ENCODE peak calls at places on chromosomes 2 and 18, in nine cellular contexts. One of them, this sample, is unnamed.

GRCh38 chr18:34659579-34660517 is 50.2 kb upstream of the DTNA start:
- DNase-seq in activated CD8-positive, alpha-beta T cell treated with anti-CD3 and anti-CD28 coated beads for 36 hours: no peak
- DNase-seq in astrocyte of the spinal cord: peak; percentile 97
- DNase-seq in epithelial cell of proximal tubule: peak; percentile 93
- DNase-seq in RWPE1: peak; percentile 71
- DNase-seq in GM12864: no peak
- DNase-seq in neural crest cell: peak; percentile 41
- DNase-seq in A673: peak; percentile 92
- DNase-seq in endothelial cell: peak; percentile 41
- DNase-seq in this sample: peak; percentile 23

GRCh38 chr2:1055014-1055595 is 104.5 kb downstream of the SNTG2 start:
- DNase-seq in activated CD8-positive, alpha-beta T cell treated with anti-CD3 and anti-CD28 coated beads for 36 hours: no peak
- DNase-seq in astrocyte of the spinal cord: peak; percentile 84
- DNase-seq in epithelial cell of proximal tubule: peak; percentile 61
- DNase-seq in RWPE1: no peak
- DNase-seq in GM12864: no peak
- DNase-seq in neural crest cell: no peak
- DNase-seq in A673: no peak
- DNase-seq in endothelial cell: no peak
- DNase-seq in this sample: no peak

GRCh38 chr2:165466386-165466785 is 3.1 kb upstream of the CSRNP3 start:
- DNase-seq in activated CD8-positive, alpha-beta T cell treated with anti-CD3 and anti-CD28 coated beads for 36 hours: no peak
- DNase-seq in astrocyte of the spinal cord: no peak
- DNase-seq in epithelial cell of proximal tubule: no peak
- DNase-seq in RWPE1: no peak
- DNase-seq in GM12864: no peak
- DNase-seq in neural crest cell: no peak
- DNase-seq in A673: no peak
- DNase-seq in endothelial cell: no peak
- DNase-seq in this sample: no peak

GRCh38 chr2:54298511-54298910 is 42.5 kb upstream of the TSPYL6 start:
- DNase-seq in activated CD8-positive, alpha-beta T cell treated with anti-CD3 and anti-CD28 coated beads for 36 hours: no peak
- DNase-seq in astrocyte of the spinal cord: no peak
- DNase-seq in epithelial cell of proximal tubule: no peak
- DNase-seq in RWPE1: no peak
- DNase-seq in GM12864: no peak
- DNase-seq in neural crest cell: no peak
- DNase-seq in A673: no peak
- DNase-seq in endothelial cell: no peak
- DNase-seq in this sample: no peak

GRCh38 chr2:85889648-85890281 is 975 bp upstream of the ST3GAL5 start:
- DNase-seq in activated CD8-positive, alpha-beta T cell treated with anti-CD3 and anti-CD28 coated beads for 36 hours: no peak
- DNase-seq in astrocyte of the spinal cord: peak; percentile 28
- DNase-seq in epithelial cell of proximal tubule: no peak
- DNase-seq in RWPE1: no peak
- DNase-seq in GM12864: no peak
- DNase-seq in neural crest cell: no peak
- DNase-seq in A673: no peak
- DNase-seq in endothelial cell: no peak
- DNase-seq in this sample: no peak

GRCh38 chr18:46324556-46324955 is 220.4 kb downstream of the HAUS1 start:
- DNase-seq in activated CD8-positive, alpha-beta T cell treated with anti-CD3 and anti-CD28 coated beads for 36 hours: no peak
- DNase-seq in astrocyte of the spinal cord: peak; percentile 44
- DNase-seq in epithelial cell of proximal tubule: peak; percentile 45
- DNase-seq in RWPE1: peak; percentile 58
- DNase-seq in GM12864: no peak
- DNase-seq in neural crest cell: no peak
- DNase-seq in A673: peak; percentile 64
- DNase-seq in endothelial cell: no peak
- DNase-seq in this sample: no peak

GRCh38 chr2:75710220-75710576 is 517 bp downstream of the GCFC2 start:
- DNase-seq in activated CD8-positive, alpha-beta T cell treated with anti-CD3 and anti-CD28 coated beads for 36 hours: no peak
- DNase-seq in astrocyte of the spinal cord: no peak
- DNase-seq in epithelial cell of proximal tubule: no peak
- DNase-seq in RWPE1: no peak
- DNase-seq in GM12864: no peak
- DNase-seq in neural crest cell: no peak
- DNase-seq in A673: no peak
- DNase-seq in endothelial cell: no peak
- DNase-seq in this sample: no peak

GRCh38 chr2:20123871-20124594 is 72.6 kb upstream of the LAPTM4A start:
- DNase-seq in activated CD8-positive, alpha-beta T cell treated with anti-CD3 and anti-CD28 coated beads for 36 hours: no peak
- DNase-seq in astrocyte of the spinal cord: no peak
- DNase-seq in epithelial cell of proximal tubule: no peak
- DNase-seq in RWPE1: no peak
- DNase-seq in GM12864: no peak
- DNase-seq in neural crest cell: no peak
- DNase-seq in A673: no peak
- DNase-seq in endothelial cell: no peak
- DNase-seq in this sample: no peak

GRCh38 chr2:49367003-49367402 is 212.7 kb upstream of the FSHR start:
- DNase-seq in activated CD8-positive, alpha-beta T cell treated with anti-CD3 and anti-CD28 coated beads for 36 hours: no peak
- DNase-seq in astrocyte of the spinal cord: no peak
- DNase-seq in epithelial cell of proximal tubule: no peak
- DNase-seq in RWPE1: no peak
- DNase-seq in GM12864: no peak
- DNase-seq in neural crest cell: no peak
- DNase-seq in A673: no peak
- DNase-seq in endothelial cell: no peak
- DNase-seq in this sample: no peak

GRCh38 chr2:141440072-141440635 is 690.7 kb downstream of the LRP1B start:
- DNase-seq in activated CD8-positive, alpha-beta T cell treated with anti-CD3 and anti-CD28 coated beads for 36 hours: no peak
- DNase-seq in astrocyte of the spinal cord: no peak
- DNase-seq in epithelial cell of proximal tubule: no peak
- DNase-seq in RWPE1: no peak
- DNase-seq in GM12864: no peak
- DNase-seq in neural crest cell: no peak
- DNase-seq in A673: no peak
- DNase-seq in endothelial cell: no peak
- DNase-seq in this sample: no peak

GRCh38 chr2:36618381-36618780 is 20.4 kb upstream of the FEZ2 start:
- DNase-seq in activated CD8-positive, alpha-beta T cell treated with anti-CD3 and anti-CD28 coated beads for 36 hours: peak; percentile 59
- DNase-seq in astrocyte of the spinal cord: peak; percentile 77
- DNase-seq in epithelial cell of proximal tubule: peak; percentile 10
- DNase-seq in RWPE1: peak; percentile 72
- DNase-seq in GM12864: peak; percentile 36
- DNase-seq in neural crest cell: peak; percentile 47
- DNase-seq in A673: peak; percentile 80
- DNase-seq in endothelial cell: peak; percentile 61
- DNase-seq in this sample: peak; percentile 64

GRCh38 chr2:211453311-211453894 is 897.0 kb downstream of the CPS1 start:
- DNase-seq in activated CD8-positive, alpha-beta T cell treated with anti-CD3 and anti-CD28 coated beads for 36 hours: no peak
- DNase-seq in astrocyte of the spinal cord: no peak
- DNase-seq in epithelial cell of proximal tubule: no peak
- DNase-seq in RWPE1: no peak
- DNase-seq in GM12864: no peak
- DNase-seq in neural crest cell: no peak
- DNase-seq in A673: peak; percentile 21
- DNase-seq in endothelial cell: no peak
- DNase-seq in this sample: no peak

GRCh38 chr2:135839713-135840112 is 2.7 kb upstream of the LCT start:
- DNase-seq in activated CD8-positive, alpha-beta T cell treated with anti-CD3 and anti-CD28 coated beads for 36 hours: no peak
- DNase-seq in astrocyte of the spinal cord: peak; percentile 79
- DNase-seq in epithelial cell of proximal tubule: no peak
- DNase-seq in RWPE1: no peak
- DNase-seq in GM12864: no peak
- DNase-seq in neural crest cell: no peak
- DNase-seq in A673: no peak
- DNase-seq in endothelial cell: no peak
- DNase-seq in this sample: no peak

GRCh38 chr18:59180150-59180845 is 39.7 kb upstream of the GRP start:
- DNase-seq in activated CD8-positive, alpha-beta T cell treated with anti-CD3 and anti-CD28 coated beads for 36 hours: no peak
- DNase-seq in astrocyte of the spinal cord: peak; percentile 6
- DNase-seq in epithelial cell of proximal tubule: no peak
- DNase-seq in RWPE1: peak; percentile 0
- DNase-seq in GM12864: no peak
- DNase-seq in neural crest cell: no peak
- DNase-seq in A673: peak; percentile 92
- DNase-seq in endothelial cell: no peak
- DNase-seq in this sample: no peak

GRCh38 chr2:70514612-70515055 is 39.0 kb downstream of the TGFA start:
- DNase-seq in activated CD8-positive, alpha-beta T cell treated with anti-CD3 and anti-CD28 coated beads for 36 hours: no peak
- DNase-seq in astrocyte of the spinal cord: no peak
- DNase-seq in epithelial cell of proximal tubule: no peak
- DNase-seq in RWPE1: no peak
- DNase-seq in GM12864: no peak
- DNase-seq in neural crest cell: no peak
- DNase-seq in A673: no peak
- DNase-seq in endothelial cell: no peak
- DNase-seq in this sample: no peak

GRCh38 chr2:75560768-75561565 is at the start of gene EVA1A:
- DNase-seq in activated CD8-positive, alpha-beta T cell treated with anti-CD3 and anti-CD28 coated beads for 36 hours: peak; percentile 56
- DNase-seq in astrocyte of the spinal cord: peak; percentile 90
- DNase-seq in epithelial cell of proximal tubule: no peak
- DNase-seq in RWPE1: peak; percentile 57
- DNase-seq in GM12864: no peak
- DNase-seq in neural crest cell: peak; percentile 34
- DNase-seq in A673: peak; percentile 89
- DNase-seq in endothelial cell: peak; percentile 65
- DNase-seq in this sample: peak; percentile 79

GRCh38 chr18:8351173-8351572 is 258.1 kb upstream of the RAB12 start:
- DNase-seq in activated CD8-positive, alpha-beta T cell treated with anti-CD3 and anti-CD28 coated beads for 36 hours: no peak
- DNase-seq in astrocyte of the spinal cord: no peak
- DNase-seq in epithelial cell of proximal tubule: no peak
- DNase-seq in RWPE1: no peak
- DNase-seq in GM12864: no peak
- DNase-seq in neural crest cell: no peak
- DNase-seq in A673: no peak
- DNase-seq in endothelial cell: no peak
- DNase-seq in this sample: no peak

GRCh38 chr18:64234336-64234735 is 85.4 kb upstream of the LINC00305 start:
- DNase-seq in activated CD8-positive, alpha-beta T cell treated with anti-CD3 and anti-CD28 coated beads for 36 hours: no peak
- DNase-seq in astrocyte of the spinal cord: no peak
- DNase-seq in epithelial cell of proximal tubule: no peak
- DNase-seq in RWPE1: no peak
- DNase-seq in GM12864: no peak
- DNase-seq in neural crest cell: no peak
- DNase-seq in A673: peak; percentile 57
- DNase-seq in endothelial cell: no peak
- DNase-seq in this sample: no peak

GRCh38 chr18:59835656-59836379 is 64.0 kb upstream of the PMAIP1 start:
- DNase-seq in activated CD8-positive, alpha-beta T cell treated with anti-CD3 and anti-CD28 coated beads for 36 hours: no peak
- DNase-seq in astrocyte of the spinal cord: no peak
- DNase-seq in epithelial cell of proximal tubule: no peak
- DNase-seq in RWPE1: no peak
- DNase-seq in GM12864: peak; percentile 51
- DNase-seq in neural crest cell: no peak
- DNase-seq in A673: no peak
- DNase-seq in endothelial cell: no peak
- DNase-seq in this sample: peak; percentile 32

GRCh38 chr2:181106789-181107418 is 126.5 kb downstream of the UBE2E3 start:
- DNase-seq in activated CD8-positive, alpha-beta T cell treated with anti-CD3 and anti-CD28 coated beads for 36 hours: peak; percentile 54
- DNase-seq in astrocyte of the spinal cord: peak; percentile 95
- DNase-seq in epithelial cell of proximal tubule: peak; percentile 83
- DNase-seq in RWPE1: peak; percentile 75
- DNase-seq in GM12864: peak; percentile 87
- DNase-seq in neural crest cell: no peak
- DNase-seq in A673: peak; percentile 51
- DNase-seq in endothelial cell: no peak
- DNase-seq in this sample: no peak

GRCh38 chr2:132909427-132909826 is 239.4 kb upstream of the LYPD1 start:
- DNase-seq in activated CD8-positive, alpha-beta T cell treated with anti-CD3 and anti-CD28 coated beads for 36 hours: no peak
- DNase-seq in astrocyte of the spinal cord: peak; percentile 10
- DNase-seq in epithelial cell of proximal tubule: no peak
- DNase-seq in RWPE1: no peak
- DNase-seq in GM12864: no peak
- DNase-seq in neural crest cell: no peak
- DNase-seq in A673: peak; percentile 6
- DNase-seq in endothelial cell: no peak
- DNase-seq in this sample: no peak

GRCh38 chr2:219253753-219254589 is at the start of gene TUBA4A:
- DNase-seq in activated CD8-positive, alpha-beta T cell treated with anti-CD3 and anti-CD28 coated beads for 36 hours: peak; percentile 92
- DNase-seq in astrocyte of the spinal cord: peak; percentile 41
- DNase-seq in epithelial cell of proximal tubule: no peak
- DNase-seq in RWPE1: peak; percentile 92
- DNase-seq in GM12864: no peak
- DNase-seq in neural crest cell: no peak
- DNase-seq in A673: peak; percentile 86
- DNase-seq in endothelial cell: peak; percentile 52
- DNase-seq in this sample: peak; percentile 67
- TF ChIP-seq CTCF in activated CD8-positive, alpha-beta T cell treated with anti-CD3 and anti-CD28 coated beads for 36 hours: no peak
- TF ChIP-seq CTCF in astrocyte of the spinal cord: no peak
- TF ChIP-seq CTCF in epithelial cell of proximal tubule: no peak
- TF ChIP-seq CTCF in RWPE1: no peak
- TF ChIP-seq CTCF in GM12864: no peak
- TF ChIP-seq CTCF in neural crest cell: no peak
- TF ChIP-seq CTCF in A673: no peak
- TF ChIP-seq CTCF in endothelial cell: no peak
- TF ChIP-seq CTCF in this sample: no peak

GRCh38 chr18:32899819-32900218 is 127.0 kb upstream of the KLHL14 start:
- DNase-seq in activated CD8-positive, alpha-beta T cell treated with anti-CD3 and anti-CD28 coated beads for 36 hours: no peak
- DNase-seq in astrocyte of the spinal cord: no peak
- DNase-seq in epithelial cell of proximal tubule: no peak
- DNase-seq in RWPE1: no peak
- DNase-seq in GM12864: no peak
- DNase-seq in neural crest cell: no peak
- DNase-seq in A673: no peak
- DNase-seq in endothelial cell: no peak
- DNase-seq in this sample: no peak
- TF ChIP-seq CTCF in activated CD8-positive, alpha-beta T cell treated with anti-CD3 and anti-CD28 coated beads for 36 hours: no peak
- TF ChIP-seq CTCF in astrocyte of the spinal cord: peak; percentile 25
- TF ChIP-seq CTCF in epithelial cell of proximal tubule: peak; percentile 21
- TF ChIP-seq CTCF in RWPE1: no peak
- TF ChIP-seq CTCF in GM12864: no peak
- TF ChIP-seq CTCF in neural crest cell: no peak
- TF ChIP-seq CTCF in A673: no peak
- TF ChIP-seq CTCF in endothelial cell: no peak
- TF ChIP-seq CTCF in this sample: no peak

GRCh38 chr18:4510709-4511108 is 55.6 kb upstream of the DLGAP1 start:
- DNase-seq in activated CD8-positive, alpha-beta T cell treated with anti-CD3 and anti-CD28 coated beads for 36 hours: no peak
- DNase-seq in astrocyte of the spinal cord: no peak
- DNase-seq in epithelial cell of proximal tubule: no peak
- DNase-seq in RWPE1: no peak
- DNase-seq in GM12864: no peak
- DNase-seq in neural crest cell: no peak
- DNase-seq in A673: peak; percentile 28
- DNase-seq in endothelial cell: no peak
- DNase-seq in this sample: no peak
- TF ChIP-seq CTCF in activated CD8-positive, alpha-beta T cell treated with anti-CD3 and anti-CD28 coated beads for 36 hours: no peak
- TF ChIP-seq CTCF in astrocyte of the spinal cord: no peak
- TF ChIP-seq CTCF in epithelial cell of proximal tubule: no peak
- TF ChIP-seq CTCF in RWPE1: no peak
- TF ChIP-seq CTCF in GM12864: no peak
- TF ChIP-seq CTCF in neural crest cell: no peak
- TF ChIP-seq CTCF in A673: no peak
- TF ChIP-seq CTCF in endothelial cell: no peak
- TF ChIP-seq CTCF in this sample: no peak

DNA sequence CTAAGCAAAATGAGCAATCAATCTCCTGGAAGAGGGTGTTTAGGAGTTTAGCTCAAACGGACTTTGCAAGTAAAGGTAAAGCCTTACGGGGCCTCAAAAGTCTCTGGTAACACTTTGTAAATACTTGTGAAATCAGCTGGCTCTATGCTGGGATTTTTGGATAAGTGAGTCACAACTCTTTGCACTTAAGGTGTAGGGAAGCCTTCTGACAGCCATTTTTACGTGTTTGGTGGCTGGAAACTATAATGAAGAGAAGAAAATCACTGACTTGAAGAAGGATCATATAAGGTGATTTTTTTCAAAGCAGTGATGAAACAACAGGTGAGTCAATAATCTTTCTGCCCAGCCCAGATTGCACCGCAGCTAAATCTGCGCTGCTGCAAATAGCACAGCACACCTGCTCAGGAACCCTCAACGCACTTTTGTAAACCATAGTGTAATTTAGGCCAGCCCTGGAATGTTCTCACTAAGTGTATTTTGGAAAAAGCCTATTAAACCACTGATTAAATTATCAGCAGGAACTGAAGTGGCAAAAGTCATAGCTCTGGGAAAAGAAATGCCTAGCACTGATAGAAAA is 218.8 kb downstream of the AGPS start:
- DNase-seq in activated CD8-positive, alpha-beta T cell treated with anti-CD3 and anti-CD28 coated beads for 36 hours: no peak
- DNase-seq in astrocyte of the spinal cord: no peak
- DNase-seq in epithelial cell of proximal tubule: no peak
- DNase-seq in RWPE1: peak; percentile 5
- DNase-seq in GM12864: no peak
- DNase-seq in neural crest cell: no peak
- DNase-seq in A673: no peak
- DNase-seq in endothelial cell: no peak
- DNase-seq in this sample: no peak
- TF ChIP-seq CTCF in activated CD8-positive, alpha-beta T cell treated with anti-CD3 and anti-CD28 coated beads for 36 hours: no peak
- TF ChIP-seq CTCF in astrocyte of the spinal cord: no peak
- TF ChIP-seq CTCF in epithelial cell of proximal tubule: no peak
- TF ChIP-seq CTCF in RWPE1: no peak
- TF ChIP-seq CTCF in GM12864: no peak
- TF ChIP-seq CTCF in neural crest cell: no peak
- TF ChIP-seq CTCF in A673: no peak
- TF ChIP-seq CTCF in endothelial cell: no peak
- TF ChIP-seq CTCF in this sample: no peak